ENCODE peak calls at places on chromosomes 3 and 15, in five cellular contexts. Z is foreskin fibroblast; M is fibroblast of mammary gland; C is upper lobe of right lung; O is CD8-positive, alpha-beta T cell. I is an unnamed sample.
A peak's percentile ranks its signal among the peaks of the same experiment; 100 is the strongest.

GRCh38 chr15:53716909-53717878 is 42.3 kb downstream of the WDR72 start:
- DNase-seq in Z (no peak), O (no peak), C (no peak), M (peak; percentile 4), I (no peak)

GRCh38 chr15:82878325-82878724 is 68.9 kb downstream of the WHAMM start:
- DNase-seq in Z (no peak), C (no peak), O (no peak), M (no peak), I (no peak)

GRCh38 chr15:58552505-58553364 is 120.9 kb downstream of the LIPC start:
- DNase-seq in M (peak; percentile 62), C (no peak), O (no peak), Z (peak; percentile 7), I (no peak)

GRCh38 chr15:50542051-50542450 is 4.4 kb downstream of the USP50 start:
- DNase-seq in Z (peak; percentile 92), M (peak; percentile 96), O (no peak), C (no peak), I (peak; percentile 83)

GRCh38 chr3:5498981-5499380 is 311.5 kb downstream of the EDEM1 start:
- DNase-seq in C (no peak), M (no peak), Z (no peak), O (no peak), I (no peak)

GRCh38 chr3:195001961-195002861 is 268.7 kb downstream of the XXYLT1 start:
- DNase-seq in O (no peak), C (peak; percentile 76), Z (peak; percentile 61), M (peak; percentile 35), I (peak; percentile 33)

GRCh38 chr15:52144656-52145055 is 32.1 kb upstream of the BCL2L10 start:
- DNase-seq in Z (peak; percentile 26), M (peak; percentile 71), O (no peak), C (no peak), I (no peak)

GRCh38 chr3:71035314-71035713 is 548.2 kb downstream of the FOXP1 start:
- DNase-seq in Z (peak; percentile 43), C (no peak), M (peak; percentile 45), O (no peak), I (peak; percentile 65)

GRCh38 chr3:130971208-130971607 is 55.4 kb downstream of the ASTE1 start:
- DNase-seq in O (no peak), M (no peak), Z (peak; percentile 41), C (no peak), I (no peak)

GRCh38 chr3:180882115-180882514 is 30.4 kb upstream of the FXR1 start:
- DNase-seq in M (no peak), C (no peak), Z (no peak), O (no peak), I (no peak)

GRCh38 chr3:197366301-197367044 is 68.1 kb upstream of the DLG1 start:
- DNase-seq in O (no peak), C (no peak), Z (peak; percentile 14), M (no peak), I (no peak)

GRCh38 chr3:85939026-85939616 is 980.3 kb downstream of the CADM2 start:
- DNase-seq in M (no peak), C (no peak), O (no peak), Z (peak; percentile 62), I (no peak)

GRCh38 chr3:169627789-169628188 is 35.7 kb downstream of the MECOM start:
- DNase-seq in M (no peak), C (peak; percentile 80), Z (no peak), O (no peak), I (no peak)

GRCh38 chr15:57527382-57528091 is 64.2 kb upstream of the MYZAP start:
- DNase-seq in O (no peak), C (no peak), M (peak; percentile 93), Z (peak; percentile 91), I (peak; percentile 64)

GRCh38 chr3:182389041-182389815 is 404.1 kb upstream of the ATP11B start:
- DNase-seq in O (no peak), C (no peak), Z (no peak), M (no peak), I (no peak)

GRCh38 chr15:42608110-42608531 is 32.7 kb downstream of the STARD9 start:
- DNase-seq in O (peak; percentile 6), Z (no peak), C (no peak), M (no peak), I (no peak)

GRCh38 chr3:120800625-120801024 is 58.1 kb downstream of the GTF2E1 start:
- DNase-seq in C (no peak), Z (no peak), M (no peak), O (no peak), I (no peak)

GRCh38 chr3:16124636-16125035 is 49.8 kb upstream of the GALNT15 start:
- DNase-seq in O (no peak), M (peak; percentile 100), C (no peak), Z (peak; percentile 96), I (peak; percentile 78)

GRCh38 chr3:24773798-24774197 is 279.1 kb upstream of the THRB start:
- DNase-seq in M (peak; percentile 67), C (peak; percentile 69), O (no peak), Z (peak; percentile 57), I (peak; percentile 37)

GRCh38 chr3:61768284-61769012 is 207.1 kb downstream of the PTPRG start:
- DNase-seq in Z (peak; percentile 47), M (peak; percentile 58), C (no peak), O (no peak), I (no peak)

DNA sequence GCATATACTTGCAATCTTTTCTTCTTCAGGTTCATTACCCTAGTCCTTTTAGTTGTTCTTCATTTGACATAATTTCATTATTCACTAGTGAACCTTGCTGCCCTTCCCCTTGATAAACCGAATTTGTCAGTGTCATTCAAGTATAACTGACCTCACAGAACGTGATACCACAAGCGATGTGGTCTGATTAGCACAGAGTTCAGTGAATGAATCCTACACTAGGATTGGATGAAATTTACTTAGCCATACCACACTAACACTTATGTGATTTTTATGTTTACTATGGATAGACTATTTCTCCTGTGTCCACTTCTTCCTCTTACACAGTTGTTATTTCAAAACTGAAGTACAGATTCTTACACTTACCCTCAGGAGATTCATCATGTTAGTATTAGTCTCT is 27.2 kb downstream of the CD86 start:
- DNase-seq in Z (no peak), O (no peak), C (no peak), M (no peak), I (no peak)
- H3K4me3 ChIP-seq in Z (no peak overlapping the region), O (no peak overlapping the region), C (no peak overlapping the region), M (no peak overlapping the region), I (no peak overlapping the region)

DNA sequence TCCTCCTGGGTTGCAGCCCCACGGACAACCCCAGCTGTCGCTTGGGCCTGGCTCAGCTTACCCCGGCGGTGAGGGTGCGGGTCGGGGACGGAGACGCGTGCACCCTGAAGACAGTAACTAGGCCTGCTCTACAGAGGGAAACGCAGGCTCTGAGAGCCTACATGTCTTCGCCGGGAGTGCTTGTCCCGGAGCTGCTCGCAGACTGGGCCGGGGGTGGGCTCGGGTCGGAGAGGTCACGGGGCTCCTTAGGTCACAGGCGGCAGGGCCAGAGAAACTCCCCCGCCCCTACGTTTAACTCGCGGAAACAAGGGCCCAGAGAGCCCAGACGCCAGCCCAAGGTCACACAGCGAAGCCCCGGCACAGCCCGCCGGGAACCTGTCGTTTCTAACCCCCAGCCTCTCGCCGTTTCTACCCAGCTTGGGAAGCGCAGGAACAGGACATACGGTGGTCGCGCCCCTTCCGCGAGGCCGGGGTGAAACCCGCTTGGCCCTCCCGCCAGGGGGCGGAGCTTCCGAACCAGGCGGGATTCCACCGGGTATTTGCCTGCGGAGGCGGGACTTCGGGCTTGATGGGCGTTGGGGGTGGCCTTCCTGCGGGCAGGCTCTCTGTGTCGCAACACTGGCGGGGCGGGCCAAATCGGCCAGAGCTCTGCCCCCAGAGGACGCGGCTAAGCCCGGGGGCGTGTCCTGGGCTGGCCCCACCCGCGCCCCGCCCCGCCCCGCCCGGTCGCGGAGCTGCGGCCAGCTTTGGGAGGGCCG is at the start of gene HDAC11:
- DNase-seq in M (peak; percentile 92), C (peak; percentile 100), O (peak; percentile 95), Z (peak; percentile 99), I (peak; percentile 81)
- TF ChIP-seq CTCF in M (no peak), C (peak; percentile 30), O (no peak), Z (no peak), I (no peak)

GRCh38 chr3:12461097-12461649 is 23.1 kb upstream of the TSEN2 start:
- DNase-seq in Z (no peak), C (no peak), O (no peak), M (no peak), I (no peak)
- H3K4me3 ChIP-seq in Z (no peak overlapping the region), C (no peak overlapping the region), O (no peak overlapping the region), M (no peak overlapping the region), I (no peak overlapping the region)

GRCh38 chr3:129003578-129004112 is 2.5 kb downstream of the EFCC1 start:
- DNase-seq in Z (no peak), C (peak; percentile 86), O (no peak), M (no peak), I (no peak)
- TF ChIP-seq CTCF in Z (no peak), C (no peak), O (peak; percentile 34), M (no peak), I (no peak)

GRCh38 chr15:95286911-95287769 is 1043.4 kb upstream of the NR2F2 start:
- DNase-seq in O (no peak), C (no peak), Z (no peak), M (no peak), I (no peak)
- H3K4me3 ChIP-seq in O (no peak overlapping the region), C (no peak overlapping the region), Z (no peak overlapping the region), M (no peak overlapping the region), I (no peak overlapping the region)

DNA sequence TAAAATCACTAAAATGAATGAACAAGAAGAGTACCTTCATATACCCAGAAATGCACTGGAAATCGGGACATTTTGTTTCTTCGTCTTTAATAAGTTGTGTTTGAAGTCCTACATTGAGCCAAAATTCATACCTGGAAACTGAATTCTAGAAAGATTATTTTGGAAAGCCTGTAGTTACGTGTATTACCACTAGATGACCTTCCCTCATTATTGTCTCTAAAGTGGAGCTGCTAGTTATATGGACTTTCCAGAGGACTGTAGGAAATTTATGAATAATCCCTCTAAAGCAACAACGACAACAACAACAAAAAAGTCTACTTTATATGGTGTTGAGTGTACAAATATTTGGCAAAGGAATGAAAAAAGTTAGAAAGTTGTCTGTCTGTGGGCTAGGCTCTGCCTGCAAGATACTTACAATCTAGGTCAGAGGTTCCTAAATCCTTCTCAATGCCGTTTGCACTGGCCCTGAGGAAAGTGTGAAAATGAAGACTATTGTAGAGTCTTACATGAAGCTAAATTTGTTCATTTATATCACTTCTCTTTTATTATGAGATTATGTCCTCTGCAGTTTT is 234.8 kb upstream of the NR2E3 start:
- DNase-seq in C (no peak), Z (no peak), M (peak; percentile 34), O (no peak), I (no peak)
- TF ChIP-seq CTCF in C (peak; percentile 48), Z (peak; percentile 53), M (peak; percentile 68), O (no peak), I (peak; percentile 41)